ENCODE peak calls at places on chromosomes 2 and 18, in six cellular contexts. J is MV-4-11, B is epithelial cell of esophagus, U is psoas muscle, S is bronchial epithelial cell, Y is astrocyte. H is an unnamed sample.

GRCh38 chr2:39124770-39125075 is 3.9 kb upstream of the SOS1 start:
- DNase-seq in J (no peak), B (no peak), U (no peak), S (no peak), Y (no peak), H (no peak)

GRCh38 chr18:48879008-48879431 is 71.7 kb downstream of the SMAD7 start:
- DNase-seq in J (no peak), B (peak), U (no peak), S (peak), Y (no peak), H (no peak)

GRCh38 chr2:215652432-215652831 is 216.6 kb upstream of the FN1 start:
- DNase-seq in J (no peak), B (no peak), U (no peak), S (no peak), Y (peak), H (no peak)

GRCh38 chr2:225010804-225011203 is 31.5 kb downstream of the DOCK10 start:
- DNase-seq in J (no peak), B (peak), U (no peak), S (peak), Y (peak), H (peak)

GRCh38 chr2:189210250-189211075 is 30.9 kb upstream of the COL5A2 start:
- DNase-seq in J (no peak), B (peak), U (peak), S (peak), Y (peak), H (peak)

GRCh38 chr18:10705786-10706185 is 180.0 kb downstream of the NAPG start:
- DNase-seq in J (no peak), B (no peak), U (no peak), S (no peak), Y (no peak), H (no peak)

GRCh38 chr2:82896117-82896516 is 1563.0 kb downstream of the SUCLG1 start:
- DNase-seq in J (no peak), B (no peak), U (no peak), S (no peak), Y (no peak), H (no peak)

GRCh38 chr2:178279142-178279541 is 84.8 kb downstream of the OSBPL6 start:
- DNase-seq in J (no peak), B (peak), U (no peak), S (peak), Y (peak), H (peak)

GRCh38 chr2:196515041-196515440 is 124.5 kb upstream of the CCDC150 start:
- DNase-seq in J (no peak), B (no peak), U (no peak), S (no peak), Y (no peak), H (no peak)

H was measured in PC-3.